ENCODE peak calls at places on chromosomes 2 and 18, in nine cellular contexts. Z is IMR-90; W is heart left ventricle; X is lung; I is CD8-positive, alpha-beta T cell; C is heart right ventricle; H is AG10803; F is HCT116; T is A549. G is an unnamed sample.

GRCh38 chr2:215571693-215572092 is 135.8 kb upstream of the FN1 start:
- DNase-seq in Z (no peak), W (no peak), X (no peak), I (no peak), C (no peak), H (no peak), F (no peak), T (no peak), G (no peak)

GRCh38 chr18:10015941-10016819 is 102.4 kb downstream of the VAPA start:
- DNase-seq in Z (peak; percentile 96), W (peak; percentile 42), X (no peak), I (no peak), C (peak; percentile 56), H (peak; percentile 99), F (no peak), T (no peak), G (peak; percentile 94)

GRCh38 chr2:185780890-185781289 is 42.3 kb downstream of the FSIP2 start:
- DNase-seq in Z (no peak), W (no peak), X (no peak), I (no peak), C (no peak), H (no peak), F (no peak), T (no peak), G (no peak)

GRCh38 chr2:68734688-68735525 is at the start of gene ARHGAP25:
- DNase-seq in Z (no peak), W (peak; percentile 26), X (no peak), I (peak; percentile 25), C (peak; percentile 22), H (no peak), F (no peak), T (no peak), G (no peak)

GRCh38 chr2:98634406-98635092 is 26.2 kb downstream of the UNC50 start:
- DNase-seq in Z (no peak), W (no peak), X (no peak), I (peak; percentile 26), C (no peak), H (no peak), F (peak; percentile 7), T (peak; percentile 29), G (no peak)

GRCh38 chr2:107730898-107731297 is 95.8 kb upstream of the RGPD4 start:
- DNase-seq in Z (no peak), W (no peak), X (no peak), I (no peak), C (no peak), H (peak; percentile 3), F (no peak), T (no peak), G (no peak)

GRCh38 chr18:79523738-79524180 is 128.0 kb downstream of the NFATC1 start:
- DNase-seq in Z (no peak), W (no peak), X (no peak), I (peak; percentile 61), C (no peak), H (no peak), F (no peak), T (no peak), G (no peak)

GRCh38 chr2:216534809-216535208 is 36.2 kb downstream of the RPL37A start:
- DNase-seq in Z (no peak), W (no peak), X (no peak), I (no peak), C (no peak), H (no peak), F (no peak), T (no peak), G (no peak)

GRCh38 chr2:26640331-26640745 is 828 bp downstream of the CIB4 start:
- DNase-seq in Z (peak; percentile 39), W (no peak), X (peak; percentile 51), I (no peak), C (no peak), H (peak; percentile 61), F (peak; percentile 13), T (no peak), G (peak; percentile 74)

GRCh38 chr2:169119117-169119770 is 49.9 kb downstream of the DHRS9 start:
- DNase-seq in Z (no peak), W (no peak), X (no peak), I (no peak), C (no peak), H (no peak), F (no peak), T (no peak), G (peak; percentile 48)

GRCh38 chr2:12720181-12720580 is 3.4 kb downstream of the TRIB2 start:
- DNase-seq in Z (peak; percentile 30), W (no peak), X (no peak), I (no peak), C (no peak), H (no peak), F (no peak), T (no peak), G (peak; percentile 52)

GRCh38 chr2:608297-608696 is 68.9 kb downstream of the TMEM18 start:
- DNase-seq in Z (no peak), W (no peak), X (no peak), I (no peak), C (no peak), H (no peak), F (no peak), T (no peak), G (no peak)

GRCh38 chr2:177753682-177754475 is 318.7 kb downstream of the PDE11A start:
- DNase-seq in Z (peak; percentile 82), W (peak; percentile 79), X (peak; percentile 47), I (no peak), C (peak; percentile 84), H (peak; percentile 92), F (peak; percentile 24), T (peak; percentile 84), G (peak; percentile 82)

GRCh38 chr2:20351555-20352229 is 1.0 kb upstream of the PUM2 start:
- DNase-seq in Z (no peak), W (no peak), X (no peak), I (no peak), C (no peak), H (no peak), F (no peak), T (peak; percentile 25), G (no peak)

GRCh38 chr18:76486600-76486999 is 8.4 kb downstream of the ZNF516 start:
- DNase-seq in Z (no peak), W (no peak), X (no peak), I (no peak), C (no peak), H (no peak), F (no peak), T (no peak), G (no peak)
- H3K4me3 ChIP-seq in Z (no peak overlapping the region), W (no peak overlapping the region), X (no peak overlapping the region), I (no peak overlapping the region), C (no peak overlapping the region), H (no peak overlapping the region), F (no peak overlapping the region), T (no peak overlapping the region), G (no peak overlapping the region)

GRCh38 chr2:134785659-134786058 is 52.8 kb upstream of the ACMSD start:
- DNase-seq in Z (no peak), W (no peak), X (no peak), I (no peak), C (no peak), H (no peak), F (no peak), T (no peak), G (no peak)

GRCh38 chr2:134782107-134782506 is 56.3 kb upstream of the ACMSD start:
- DNase-seq in Z (no peak), W (no peak), X (no peak), I (no peak), C (no peak), H (no peak), F (no peak), T (no peak), G (no peak)

GRCh38 chr2:134780977-134781376 is 57.4 kb upstream of the ACMSD start:
- DNase-seq in Z (no peak), W (no peak), X (no peak), I (no peak), C (no peak), H (no peak), F (no peak), T (no peak), G (no peak)

GRCh38 chr2:134783912-134784311 is 54.5 kb upstream of the ACMSD start:
- DNase-seq in Z (no peak), W (no peak), X (no peak), I (no peak), C (no peak), H (no peak), F (no peak), T (no peak), G (no peak)

GRCh38 chr2:134782792-134783191 is 55.6 kb upstream of the ACMSD start:
- DNase-seq in Z (peak; percentile 6), W (no peak), X (peak; percentile 63), I (no peak), C (no peak), H (peak; percentile 5), F (peak; percentile 34), T (no peak), G (peak; percentile 23)
- TF ChIP-seq CTCF in Z (no peak), W (peak; percentile 29), X (peak; percentile 27), I (peak; percentile 31), C (no peak), H (no peak), F (peak; percentile 66), T (no peak), G (peak; percentile 3)

DNA sequence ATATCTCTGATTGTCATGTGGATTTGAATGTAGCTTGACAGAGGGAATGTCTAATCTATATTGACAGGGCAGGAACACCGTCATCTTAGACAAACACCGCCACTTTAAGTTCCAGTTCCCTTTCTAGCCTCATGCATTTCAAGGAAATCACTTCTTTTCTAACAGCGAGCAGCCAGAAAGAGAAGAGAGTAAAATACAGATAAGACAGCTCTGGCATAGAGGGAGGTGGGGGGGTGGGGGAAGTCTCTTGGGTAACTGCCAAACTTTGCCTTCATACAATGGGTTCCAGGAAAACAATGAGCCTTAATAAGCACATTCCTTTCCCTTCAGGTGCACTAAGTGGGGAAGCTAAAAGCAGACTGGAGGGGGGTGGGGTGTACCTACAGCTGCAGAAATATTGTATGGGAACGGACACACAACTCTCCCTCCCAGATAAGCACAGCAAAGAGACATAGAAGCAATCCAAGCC is 37.2 kb downstream of the CASP10 start:
- DNase-seq in Z (no peak), W (peak; percentile 58), X (peak; percentile 38), I (no peak), C (peak; percentile 65), H (no peak), F (no peak), T (no peak), G (peak; percentile 70)
- H3K4me3 ChIP-seq in Z (no peak overlapping the region), W (no peak overlapping the region), X (no peak overlapping the region), I (no peak overlapping the region), C (no peak overlapping the region), H (no peak overlapping the region), F (no peak overlapping the region), T (no peak overlapping the region), G (no peak overlapping the region)

DNA sequence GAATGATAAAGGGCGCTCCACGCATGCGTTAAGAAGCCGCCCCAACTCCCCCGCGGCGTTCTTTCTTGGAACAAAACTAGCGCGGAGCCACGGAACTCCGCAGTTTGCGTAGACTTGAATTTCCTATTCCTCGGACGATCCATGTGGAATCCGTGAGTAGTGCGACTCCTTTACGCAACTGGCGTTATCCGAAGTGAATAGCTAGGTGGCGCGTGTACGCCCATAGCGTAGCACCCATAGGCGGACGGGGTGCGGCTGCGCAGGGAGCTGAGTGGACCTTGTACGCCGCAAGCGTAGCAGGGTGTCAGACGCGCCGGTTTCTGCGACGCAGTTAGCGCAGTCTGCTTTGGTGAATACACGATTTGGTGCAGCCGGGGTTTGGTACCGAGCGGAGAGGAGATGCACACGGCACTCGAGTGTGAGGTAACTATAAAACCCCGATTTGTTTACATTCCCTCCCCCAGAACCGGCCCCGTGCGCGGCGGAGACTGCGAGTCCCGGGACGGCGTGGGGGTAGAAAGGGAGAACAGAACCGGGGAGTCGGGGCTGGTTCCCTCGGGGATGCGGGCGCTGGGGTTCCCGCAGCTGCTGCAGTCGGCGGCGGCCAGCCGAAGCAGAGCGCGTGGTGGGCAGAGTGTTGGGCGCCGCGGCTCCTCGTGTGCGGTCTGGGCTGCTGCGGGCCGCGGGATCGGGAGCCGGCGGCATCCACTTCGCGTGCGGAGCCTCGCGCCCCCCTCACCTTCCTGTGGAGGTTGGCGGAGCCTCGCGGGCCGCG is at the start of gene SLC39A10:
- DNase-seq in Z (peak; percentile 98), W (peak; percentile 96), X (peak; percentile 98), I (peak; percentile 98), C (peak; percentile 96), H (peak; percentile 96), F (peak; percentile 95), T (peak; percentile 98), G (peak; percentile 99)
- TF ChIP-seq CTCF in Z (peak; percentile 20), W (no peak), X (peak; percentile 4), I (no peak), C (peak; percentile 42), H (peak; percentile 20), F (no peak), T (no peak), G (no peak)